ENCODE peak calls at places on chromosomes 3 and 15, in four cellular contexts. A is mesothelial cell of epicardium, K is NCI-H345, V is activated gamma-delta T cell treated with Interleukin-2 at 50 U/mL for 16 hours. U is an unnamed sample.

GRCh38 chr15:67024322-67024997 is 40.9 kb upstream of the SMAD3 start:
- DNase-seq in V (no peak), A (no peak), K (peak), U (peak)

GRCh38 chr15:43169888-43170287 is 15.3 kb upstream of the CCNDBP1 start:
- DNase-seq in K (no peak), A (no peak), V (no peak), U (no peak)

GRCh38 chr15:92921215-92922131 is 21.3 kb downstream of the CHD2 start:
- DNase-seq in K (no peak), A (no peak), V (no peak), U (peak)

GRCh38 chr15:76829939-76830338 is 75.2 kb downstream of the SCAPER start:
- DNase-seq in A (no peak), K (no peak), V (no peak), U (no peak)

GRCh38 chr15:29456964-29457363 is 187.3 kb upstream of the NSMCE3 start:
- DNase-seq in V (no peak), K (no peak), A (no peak), U (no peak)

GRCh38 chr3:107506458-107506857 is 16.3 kb upstream of the BBX start:
- DNase-seq in V (no peak), A (no peak), K (no peak), U (no peak)

GRCh38 chr15:77654975-77655374 is 22.3 kb upstream of the LINGO1 start:
- DNase-seq in A (no peak), V (no peak), K (no peak), U (peak)

GRCh38 chr3:101065962-101066361 is 72.7 kb upstream of the ABI3BP start:
- DNase-seq in A (no peak), K (no peak), V (no peak), U (peak)

GRCh38 chr3:64318001-64318400 is 92.7 kb upstream of the PRICKLE2 start:
- DNase-seq in A (no peak), V (no peak), K (no peak), U (no peak)

GRCh38 chr15:31489281-31489680 is 162.6 kb downstream of the KLF13 start:
- DNase-seq in A (no peak), V (no peak), K (no peak), U (no peak)

GRCh38 chr3:50275160-50275995 is 3.5 kb upstream of the LSMEM2 start:
- DNase-seq in A (no peak), V (no peak), K (no peak), U (no peak)

GRCh38 chr15:79078003-79078402 is 12.6 kb downstream of the RASGRF1 start:
- DNase-seq in K (no peak), V (no peak), A (no peak), U (no peak)

GRCh38 chr3:153901152-153901551 is 220.0 kb upstream of the ARHGEF26 start:
- DNase-seq in V (no peak), K (no peak), A (no peak), U (peak)

GRCh38 chr15:56298723-56299122 is 55.0 kb upstream of the RFX7 start:
- DNase-seq in V (no peak), K (no peak), A (no peak), U (no peak)

GRCh38 chr15:62648954-62649353 is 393.6 kb upstream of the TPM1 start:
- DNase-seq in K (no peak), V (no peak), A (no peak), U (no peak)

GRCh38 chr3:188389711-188390346 is 235.9 kb downstream of the LPP start:
- DNase-seq in K (no peak), A (no peak), V (no peak), U (no peak)

GRCh38 chr3:5016218-5017161 is 37.3 kb downstream of the BHLHE40 start:
- DNase-seq in V (peak), K (no peak), A (no peak), U (peak)

GRCh38 chr3:45252833-45253232 is 26.7 kb upstream of the TMEM158 start:
- DNase-seq in K (no peak), V (no peak), A (no peak), U (no peak)

GRCh38 chr15:67941643-67942315 is 101.9 kb upstream of the RNU6-1 start:
- DNase-seq in A (peak), V (no peak), K (no peak), U (peak)

GRCh38 chr3:115673860-115674259 is 50.5 kb downstream of the GAP43 start:
- DNase-seq in V (no peak), A (no peak), K (no peak), U (no peak)

GRCh38 chr3:106862067-106862466 is 515.2 kb upstream of the CCDC54 start:
- DNase-seq in A (no peak), K (no peak), V (no peak), U (no peak)

GRCh38 chr3:151990696-151991376 is 117.4 kb downstream of the SUCNR1 start:
- DNase-seq in A (no peak), V (no peak), K (no peak), U (no peak)

GRCh38 chr3:55267206-55267930 is 219.7 kb downstream of the WNT5A start:
- DNase-seq in V (no peak), A (no peak), K (no peak), U (no peak)

GRCh38 chr3:114294940-114295480 is 1.2 kb downstream of the TIGIT start:
- DNase-seq in A (no peak), K (no peak), V (no peak), U (no peak)

GRCh38 chr15:100060276-100060926 is 281.4 kb downstream of the ADAMTS17 start:
- DNase-seq in V (no peak), A (no peak), K (no peak), U (no peak)

GRCh38 chr3:113606539-113607218 is 74.3 kb downstream of the SIDT1 start:
- DNase-seq in V (peak), K (no peak), A (no peak), U (no peak)

GRCh38 chr3:142498397-142499180 is 50.8 kb upstream of the XRN1 start:
- DNase-seq in V (no peak), A (no peak), K (no peak), U (no peak)

GRCh38 chr15:61584410-61584809 is 355.3 kb upstream of the RORA start:
- DNase-seq in K (no peak), A (no peak), V (no peak), U (peak)

GRCh38 chr3:181176610-181177009 is 187.1 kb upstream of the DNAJC19 start:
- DNase-seq in A (peak), V (no peak), K (peak), U (peak)

GRCh38 chr3:33277193-33277882 is at the start of gene FBXL2:
- DNase-seq in V (no peak), A (peak), K (peak), U (peak)

GRCh38 chr3:160540546-160540945 is 24.8 kb downstream of the KPNA4 start:
- DNase-seq in V (no peak), A (no peak), K (no peak), U (no peak)

GRCh38 chr15:44102675-44103254 is 92.3 kb downstream of the FRMD5 start:
- DNase-seq in V (no peak), A (no peak), K (no peak), U (peak)

GRCh38 chr3:105944281-105944680 is 75.5 kb upstream of the CBLB start:
- DNase-seq in K (no peak), V (no peak), A (no peak), U (no peak)

GRCh38 chr3:189851682-189852081 is 220.5 kb downstream of the TP63 start:
- DNase-seq in K (no peak), A (no peak), V (no peak), U (no peak)

GRCh38 chr3:142450192-142450591 is 2.4 kb upstream of the XRN1 start:
- DNase-seq in A (no peak), V (no peak), K (no peak), U (no peak)

GRCh38 chr3:40162616-40163015 is 146.9 kb upstream of the EIF1B start:
- DNase-seq in K (no peak), V (no peak), A (no peak), U (no peak)